ENCODE peak calls at places on chromosomes 2 and 18, in seven cellular contexts. One of them, this sample, is unnamed.
A peak's percentile ranks its signal among the peaks of the same experiment; 100 is the strongest.

GRCh38 chr2:8103085-8103708 is 578.7 kb upstream of the ID2 start:
- DNase-seq in GM12878: no peak
- DNase-seq in fibroblast of lung: no peak
- DNase-seq in suprapubic skin: no peak
- DNase-seq in thyroid gland: no peak
- DNase-seq in NB4: no peak
- DNase-seq in HFF-Myc: no peak
- DNase-seq in this sample: no peak

GRCh38 chr2:85936421-85937068 is 47.8 kb upstream of the ST3GAL5 start:
- DNase-seq in fibroblast of lung: peak; percentile 47
- DNase-seq in NB4: no peak
- DNase-seq in GM12878: no peak
- DNase-seq in suprapubic skin: peak; percentile 58
- DNase-seq in HFF-Myc: no peak
- DNase-seq in thyroid gland: no peak
- DNase-seq in this sample: no peak

GRCh38 chr18:59498687-59499086 is 139.6 kb upstream of the LMAN1 start:
- DNase-seq in GM12878: no peak
- DNase-seq in suprapubic skin: no peak
- DNase-seq in NB4: no peak
- DNase-seq in HFF-Myc: no peak
- DNase-seq in fibroblast of lung: no peak
- DNase-seq in thyroid gland: no peak
- DNase-seq in this sample: no peak

GRCh38 chr2:226707500-226707899 is 92.1 kb downstream of the IRS1 start:
- DNase-seq in GM12878: no peak
- DNase-seq in HFF-Myc: no peak
- DNase-seq in fibroblast of lung: no peak
- DNase-seq in thyroid gland: no peak
- DNase-seq in NB4: no peak
- DNase-seq in suprapubic skin: no peak
- DNase-seq in this sample: no peak

GRCh38 chr2:157627594-157628281 is 926 bp downstream of the ACVR1C start:
- DNase-seq in suprapubic skin: no peak
- DNase-seq in thyroid gland: peak; percentile 36
- DNase-seq in fibroblast of lung: peak; percentile 44
- DNase-seq in GM12878: no peak
- DNase-seq in HFF-Myc: no peak
- DNase-seq in NB4: no peak
- DNase-seq in this sample: no peak

GRCh38 chr2:202122975-202123765 is 50.1 kb downstream of the KIAA2012 start:
- DNase-seq in suprapubic skin: no peak
- DNase-seq in GM12878: no peak
- DNase-seq in NB4: peak; percentile 21
- DNase-seq in fibroblast of lung: no peak
- DNase-seq in thyroid gland: no peak
- DNase-seq in HFF-Myc: no peak
- DNase-seq in this sample: no peak

GRCh38 chr2:69026026-69026425 is 13.0 kb downstream of the ANTXR1 start:
- DNase-seq in HFF-Myc: no peak
- DNase-seq in suprapubic skin: no peak
- DNase-seq in fibroblast of lung: no peak
- DNase-seq in NB4: peak; percentile 79
- DNase-seq in thyroid gland: peak; percentile 32
- DNase-seq in GM12878: peak; percentile 3
- DNase-seq in this sample: peak; percentile 17

GRCh38 chr2:240898108-240898730 is 2.3 kb upstream of the MAB21L4 start:
- DNase-seq in fibroblast of lung: no peak
- DNase-seq in HFF-Myc: no peak
- DNase-seq in NB4: no peak
- DNase-seq in suprapubic skin: no peak
- DNase-seq in GM12878: no peak
- DNase-seq in thyroid gland: peak; percentile 20
- DNase-seq in this sample: no peak

GRCh38 chr18:26840965-26841364 is 24.5 kb downstream of the AQP4 start:
- DNase-seq in suprapubic skin: no peak
- DNase-seq in HFF-Myc: no peak
- DNase-seq in NB4: no peak
- DNase-seq in fibroblast of lung: no peak
- DNase-seq in thyroid gland: no peak
- DNase-seq in GM12878: no peak
- DNase-seq in this sample: no peak

GRCh38 chr2:153455856-153456255 is 22.7 kb downstream of the RPRM start:
- DNase-seq in thyroid gland: no peak
- DNase-seq in fibroblast of lung: no peak
- DNase-seq in NB4: no peak
- DNase-seq in HFF-Myc: no peak
- DNase-seq in suprapubic skin: no peak
- DNase-seq in GM12878: no peak
- DNase-seq in this sample: no peak

GRCh38 chr2:236861196-236861875 is 224.4 kb upstream of the COPS8 start:
- DNase-seq in GM12878: no peak
- DNase-seq in thyroid gland: no peak
- DNase-seq in NB4: no peak
- DNase-seq in fibroblast of lung: no peak
- DNase-seq in HFF-Myc: no peak
- DNase-seq in suprapubic skin: peak; percentile 37
- DNase-seq in this sample: no peak

GRCh38 chr2:27306657-27307544 is 1.3 kb downstream of the UCN start:
- DNase-seq in GM12878: no peak
- DNase-seq in NB4: no peak
- DNase-seq in HFF-Myc: no peak
- DNase-seq in fibroblast of lung: no peak
- DNase-seq in suprapubic skin: no peak
- DNase-seq in thyroid gland: no peak
- DNase-seq in this sample: no peak

GRCh38 chr2:226981731-226982373 is 146.0 kb downstream of the RHBDD1 start:
- DNase-seq in GM12878: no peak
- DNase-seq in suprapubic skin: no peak
- DNase-seq in fibroblast of lung: no peak
- DNase-seq in HFF-Myc: no peak
- DNase-seq in thyroid gland: no peak
- DNase-seq in NB4: no peak
- DNase-seq in this sample: no peak

GRCh38 chr2:36399050-36399449 is 43.5 kb downstream of the CRIM1 start:
- DNase-seq in fibroblast of lung: no peak
- DNase-seq in NB4: no peak
- DNase-seq in suprapubic skin: no peak
- DNase-seq in HFF-Myc: no peak
- DNase-seq in thyroid gland: no peak
- DNase-seq in GM12878: no peak
- DNase-seq in this sample: no peak

GRCh38 chr2:3278521-3279218 is 98.9 kb downstream of the EIPR1 start:
- DNase-seq in GM12878: no peak
- DNase-seq in NB4: no peak
- DNase-seq in suprapubic skin: peak; percentile 60
- DNase-seq in fibroblast of lung: no peak
- DNase-seq in HFF-Myc: no peak
- DNase-seq in thyroid gland: no peak
- DNase-seq in this sample: no peak

GRCh38 chr2:1690056-1690775 is 54.1 kb downstream of the PXDN start:
- DNase-seq in NB4: no peak
- DNase-seq in fibroblast of lung: no peak
- DNase-seq in suprapubic skin: no peak
- DNase-seq in HFF-Myc: no peak
- DNase-seq in GM12878: no peak
- DNase-seq in thyroid gland: no peak
- DNase-seq in this sample: no peak

GRCh38 chr18:9711361-9712129 is 3.4 kb downstream of the RAB31 start:
- DNase-seq in GM12878: peak; percentile 66
- DNase-seq in thyroid gland: peak; percentile 68
- DNase-seq in suprapubic skin: no peak
- DNase-seq in HFF-Myc: no peak
- DNase-seq in NB4: peak; percentile 78
- DNase-seq in fibroblast of lung: no peak
- DNase-seq in this sample: peak; percentile 61

GRCh38 chr18:28778706-28779105 is 601.8 kb upstream of the CDH2 start:
- DNase-seq in NB4: no peak
- DNase-seq in thyroid gland: no peak
- DNase-seq in suprapubic skin: no peak
- DNase-seq in HFF-Myc: no peak
- DNase-seq in fibroblast of lung: no peak
- DNase-seq in GM12878: no peak
- DNase-seq in this sample: no peak

GRCh38 chr2:121205321-121205942 is 79.6 kb downstream of the TFCP2L1 start:
- DNase-seq in suprapubic skin: no peak
- DNase-seq in GM12878: no peak
- DNase-seq in HFF-Myc: no peak
- DNase-seq in thyroid gland: peak; percentile 54
- DNase-seq in fibroblast of lung: peak; percentile 13
- DNase-seq in NB4: no peak
- DNase-seq in this sample: no peak

GRCh38 chr2:241358470-241358869 is 2.4 kb downstream of the FARP2 start:
- DNase-seq in suprapubic skin: no peak
- DNase-seq in GM12878: peak; percentile 85
- DNase-seq in NB4: peak; percentile 34
- DNase-seq in HFF-Myc: no peak
- DNase-seq in fibroblast of lung: no peak
- DNase-seq in thyroid gland: no peak
- DNase-seq in this sample: peak; percentile 66

GRCh38 chr18:79554321-79554720 is 125.3 kb upstream of the CTDP1 start:
- DNase-seq in suprapubic skin: peak; percentile 52
- DNase-seq in HFF-Myc: no peak
- DNase-seq in NB4: no peak
- DNase-seq in GM12878: no peak
- DNase-seq in fibroblast of lung: no peak
- DNase-seq in thyroid gland: no peak
- DNase-seq in this sample: no peak

GRCh38 chr2:151162185-151162584 is 99.5 kb downstream of the RBM43 start:
- DNase-seq in HFF-Myc: peak; percentile 19
- DNase-seq in GM12878: no peak
- DNase-seq in fibroblast of lung: peak; percentile 37
- DNase-seq in NB4: no peak
- DNase-seq in suprapubic skin: no peak
- DNase-seq in thyroid gland: no peak
- DNase-seq in this sample: no peak

GRCh38 chr2:119483395-119483753 is 40.9 kb downstream of the SCTR start:
- DNase-seq in fibroblast of lung: no peak
- DNase-seq in GM12878: no peak
- DNase-seq in thyroid gland: no peak
- DNase-seq in NB4: no peak
- DNase-seq in HFF-Myc: no peak
- DNase-seq in suprapubic skin: peak; percentile 57
- DNase-seq in this sample: no peak
- H3K4me3 ChIP-seq in fibroblast of lung: no peak overlapping the region
- H3K4me3 ChIP-seq in GM12878: no peak overlapping the region
- H3K4me3 ChIP-seq in thyroid gland: no peak overlapping the region
- H3K4me3 ChIP-seq in NB4: no peak overlapping the region
- H3K4me3 ChIP-seq in HFF-Myc: no peak overlapping the region
- H3K4me3 ChIP-seq in suprapubic skin: no peak overlapping the region
- H3K4me3 ChIP-seq in this sample: no peak overlapping the region

GRCh38 chr2:219209818-219210571 is 3.4 kb downstream of the ZFAND2B start:
- DNase-seq in fibroblast of lung: no peak
- DNase-seq in suprapubic skin: no peak
- DNase-seq in GM12878: no peak
- DNase-seq in thyroid gland: no peak
- DNase-seq in NB4: no peak
- DNase-seq in HFF-Myc: no peak
- DNase-seq in this sample: no peak
- H3K4me3 ChIP-seq in fibroblast of lung: no peak overlapping the region
- H3K4me3 ChIP-seq in suprapubic skin: no peak overlapping the region
- H3K4me3 ChIP-seq in GM12878: no peak overlapping the region
- H3K4me3 ChIP-seq in thyroid gland: no peak overlapping the region
- H3K4me3 ChIP-seq in NB4: no peak overlapping the region
- H3K4me3 ChIP-seq in HFF-Myc: no peak overlapping the region
- H3K4me3 ChIP-seq in this sample: no peak overlapping the region

DNA sequence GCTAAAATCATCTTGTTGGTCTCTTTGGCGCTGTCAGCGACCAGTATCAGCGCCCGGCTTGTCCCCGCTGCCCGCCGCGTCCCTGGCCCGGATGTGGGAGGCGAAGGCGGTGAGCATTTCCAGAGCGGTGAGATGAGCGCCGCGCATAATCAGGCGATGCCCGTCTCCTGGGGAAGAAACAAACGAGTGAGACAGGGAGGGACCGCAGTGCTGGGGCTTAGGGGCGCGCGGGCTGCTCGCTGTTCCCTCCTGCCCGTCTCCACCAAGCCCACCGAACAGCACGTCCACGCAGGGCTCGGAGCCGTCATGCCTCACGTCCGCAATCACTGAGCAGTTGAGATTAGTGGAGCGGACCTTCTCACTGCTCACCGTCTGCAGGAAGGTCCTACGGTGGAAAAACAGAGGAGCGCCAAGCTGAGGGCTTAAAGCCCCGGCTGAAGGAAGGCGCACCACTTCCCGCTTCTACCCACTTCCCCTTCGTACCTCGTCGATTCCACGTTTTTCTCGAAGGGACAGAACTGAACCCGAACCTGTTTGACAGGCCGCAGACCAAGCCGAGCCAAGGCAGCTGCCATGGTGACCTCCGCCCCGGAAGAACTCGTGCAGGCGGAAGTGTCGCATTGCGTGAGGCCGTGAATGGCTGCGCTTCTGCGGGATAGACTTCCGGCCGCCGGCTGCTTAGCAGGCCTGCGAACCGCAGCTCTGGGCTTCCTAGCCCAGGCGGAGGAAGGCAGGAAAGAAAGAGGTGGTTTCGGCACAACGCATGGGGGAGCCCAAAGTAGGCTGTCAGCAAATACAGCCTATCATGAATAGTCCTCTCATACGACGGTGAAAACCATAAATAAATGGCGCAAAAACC is at the start of gene MRPL53:
- DNase-seq in HFF-Myc: peak; percentile 84
- DNase-seq in GM12878: peak; percentile 86
- DNase-seq in thyroid gland: peak; percentile 93
- DNase-seq in fibroblast of lung: peak; percentile 94
- DNase-seq in suprapubic skin: peak; percentile 98
- DNase-seq in NB4: peak; percentile 99
- DNase-seq in this sample: peak; percentile 93
- H3K4me3 ChIP-seq in HFF-Myc: peak within 1 kb of the TSS; percentile 63
- H3K4me3 ChIP-seq in GM12878: peak within 1 kb of the TSS; percentile 89
- H3K4me3 ChIP-seq in thyroid gland: peak within 1 kb of the TSS; percentile 78
- H3K4me3 ChIP-seq in fibroblast of lung: peak within 1 kb of the TSS; percentile 89
- H3K4me3 ChIP-seq in suprapubic skin: peak within 1 kb of the TSS; percentile 65
- H3K4me3 ChIP-seq in NB4: peak within 1 kb of the TSS; percentile 94
- H3K4me3 ChIP-seq in this sample: peak within 1 kb of the TSS; percentile 93

GRCh38 chr2:195656859-195657633 is at the start of gene SLC39A10:
- DNase-seq in HFF-Myc: peak; percentile 93
- DNase-seq in thyroid gland: peak; percentile 96
- DNase-seq in fibroblast of lung: peak; percentile 96
- DNase-seq in suprapubic skin: peak; percentile 99
- DNase-seq in GM12878: peak; percentile 93
- DNase-seq in NB4: peak; percentile 98
- DNase-seq in this sample: peak; percentile 93

GRCh38 chr2:195657634-195658540 is 861 bp downstream of the SLC39A10 start:
- DNase-seq in suprapubic skin: peak; percentile 83
- DNase-seq in fibroblast of lung: peak; percentile 89
- DNase-seq in GM12878: no peak
- DNase-seq in HFF-Myc: peak; percentile 38
- DNase-seq in thyroid gland: peak; percentile 62
- DNase-seq in NB4: peak; percentile 90
- DNase-seq in this sample: peak; percentile 73

GRCh38 chr2:195658541-195658890 is 1.5 kb downstream of the SLC39A10 start:
- DNase-seq in HFF-Myc: peak; percentile 57
- DNase-seq in GM12878: no peak
- DNase-seq in thyroid gland: no peak
- DNase-seq in suprapubic skin: no peak
- DNase-seq in fibroblast of lung: peak; percentile 88
- DNase-seq in NB4: peak; percentile 64
- DNase-seq in this sample: no peak

GRCh38 chr2:195659114-195659513 is 2.1 kb downstream of the SLC39A10 start:
- DNase-seq in thyroid gland: no peak
- DNase-seq in fibroblast of lung: peak; percentile 36
- DNase-seq in NB4: peak; percentile 81
- DNase-seq in suprapubic skin: no peak
- DNase-seq in GM12878: no peak
- DNase-seq in HFF-Myc: no peak
- DNase-seq in this sample: no peak

GRCh38 chr2:195656131-195656858 is 731 bp upstream of the SLC39A10 start:
- DNase-seq in HFF-Myc: no peak
- DNase-seq in NB4: peak; percentile 61
- DNase-seq in thyroid gland: no peak
- DNase-seq in GM12878: no peak
- DNase-seq in fibroblast of lung: no peak
- DNase-seq in suprapubic skin: no peak
- DNase-seq in this sample: no peak
- H3K4me3 ChIP-seq in HFF-Myc: peak overlapping the region; percentile 72
- H3K4me3 ChIP-seq in NB4: peak overlapping the region; percentile 87
- H3K4me3 ChIP-seq in thyroid gland: peak overlapping the region; percentile 2
- H3K4me3 ChIP-seq in GM12878: peak overlapping the region; percentile 98
- H3K4me3 ChIP-seq in fibroblast of lung: peak overlapping the region; percentile 83
- H3K4me3 ChIP-seq in suprapubic skin: peak overlapping the region; percentile 96
- H3K4me3 ChIP-seq in this sample: peak overlapping the region; percentile 88

This sample was measured in GM06990.